ENCODE peak calls at places on chromosomes 1 and 21, in five cellular contexts. K is heart left ventricle, T is IMR-90, L is A549, A is esophagus muscularis mucosa. Q is an unnamed sample.

GRCh38 chr1:9166289-9167235 is 37.7 kb upstream of the GPR157 start:
- DNase-seq in K (no peak), T (peak; percentile 89), L (no peak), A (no peak), Q (no peak)

GRCh38 chr1:55081905-55082296 is 42.6 kb downstream of the PCSK9 start:
- DNase-seq in K (no peak), T (peak; percentile 33), L (no peak), A (no peak), Q (no peak)

GRCh38 chr1:100538935-100539835 is 1.2 kb downstream of the GPR88 start:
- DNase-seq in K (peak; percentile 31), T (peak; percentile 3), L (peak; percentile 7), A (no peak), Q (no peak)

GRCh38 chr1:19457555-19457954 is 27.8 kb downstream of the CAPZB start:
- DNase-seq in K (no peak), T (no peak), L (no peak), A (no peak), Q (no peak)

GRCh38 chr1:4416189-4416588 is 238.2 kb upstream of the AJAP1 start:
- DNase-seq in K (peak; percentile 39), T (no peak), L (no peak), A (no peak), Q (no peak)

GRCh38 chr1:13968361-13968760 is 268.4 kb downstream of the PRDM2 start:
- DNase-seq in K (no peak), T (no peak), L (no peak), A (no peak), Q (no peak)

GRCh38 chr1:16612332-16613172 is 812 bp downstream of the NBPF1 start:
- DNase-seq in K (peak; percentile 59), T (peak; percentile 91), L (peak; percentile 62), A (peak; percentile 99), Q (peak; percentile 47)

GRCh38 chr1:40663324-40664166 is 1.9 kb downstream of the RIMS3 start:
- DNase-seq in K (no peak), T (no peak), L (no peak), A (no peak), Q (no peak)

GRCh38 chr1:5877683-5878530 is 114.3 kb downstream of the NPHP4 start:
- DNase-seq in K (peak; percentile 6), T (no peak), L (no peak), A (no peak), Q (no peak)

GRCh38 chr1:61097326-61097725 is 15.0 kb downstream of the NFIA start:
- DNase-seq in K (no peak), T (peak; percentile 67), L (no peak), A (no peak), Q (no peak)

GRCh38 chr1:170114916-170115315 is 30.8 kb upstream of the NTMT2 start:
- DNase-seq in K (no peak), T (peak; percentile 51), L (no peak), A (no peak), Q (no peak)

GRCh38 chr1:99250724-99251123 is 13.6 kb upstream of the PLPPR4 start:
- DNase-seq in K (no peak), T (no peak), L (no peak), A (no peak), Q (no peak)

GRCh38 chr1:247453997-247454396 is 3.9 kb downstream of the OR2B11 start:
- DNase-seq in K (no peak), T (no peak), L (no peak), A (peak; percentile 75), Q (no peak)

GRCh38 chr1:5810553-5811270 is 181.5 kb downstream of the NPHP4 start:
- DNase-seq in K (no peak), T (no peak), L (no peak), A (no peak), Q (no peak)

GRCh38 chr1:189616893-189617292 is 860.8 kb downstream of the BRINP3 start:
- DNase-seq in K (no peak), T (peak; percentile 37), L (peak; percentile 79), A (no peak), Q (no peak)

GRCh38 chr1:228249508-228250305 is 41.9 kb downstream of the OBSCN start:
- DNase-seq in K (no peak), T (no peak), L (no peak), A (peak; percentile 77), Q (no peak)

GRCh38 chr1:67441183-67441582 is 11.0 kb upstream of the SERBP1 start:
- DNase-seq in K (peak; percentile 42), T (peak; percentile 61), L (no peak), A (no peak), Q (no peak)

GRCh38 chr1:35901235-35901634 is 18.2 kb downstream of the AGO1 start:
- DNase-seq in K (no peak), T (no peak), L (no peak), A (no peak), Q (no peak)

GRCh38 chr1:229059671-229060079 is 211.2 kb upstream of the RAB4A start:
- DNase-seq in K (peak; percentile 59), T (peak; percentile 4), L (no peak), A (no peak), Q (no peak)

GRCh38 chr21:38440746-38441145 is 57.5 kb downstream of the ERG start:
- DNase-seq in K (no peak), T (peak; percentile 80), L (peak; percentile 43), A (no peak), Q (peak; percentile 51)

GRCh38 chr1:101238041-101238515 is 1.3 kb downstream of the S1PR1 start:
- DNase-seq in K (no peak), T (no peak), L (no peak), A (no peak), Q (no peak)

GRCh38 chr1:230517786-230518185 is 91.7 kb upstream of the PGBD5 start:
- DNase-seq in K (no peak), T (no peak), L (no peak), A (peak; percentile 39), Q (no peak)

GRCh38 chr1:172971241-172971640 is 79.5 kb downstream of the TNFSF18 start:
- DNase-seq in K (no peak), T (no peak), L (no peak), A (no peak), Q (no peak)

GRCh38 chr1:156401681-156402081 is 32.7 kb downstream of the RHBG start:
- DNase-seq in K (no peak), T (no peak), L (no peak), A (no peak), Q (no peak)

GRCh38 chr1:217484881-217485280 is 146.0 kb downstream of the GPATCH2 start:
- DNase-seq in K (no peak), T (no peak), L (no peak), A (no peak), Q (no peak)

GRCh38 chr1:240280560-240281322 is 189.1 kb downstream of the FMN2 start:
- DNase-seq in K (no peak), T (peak; percentile 45), L (no peak), A (no peak), Q (no peak)

GRCh38 chr1:53734650-53735211 is 4.2 kb downstream of the GLIS1 start:
- DNase-seq in K (no peak), T (peak; percentile 94), L (no peak), A (no peak), Q (no peak)

GRCh38 chr1:202155478-202156021 is 4.9 kb downstream of the PTPN7 start:
- DNase-seq in K (no peak), T (peak; percentile 8), L (peak; percentile 78), A (no peak), Q (no peak)

DNA sequence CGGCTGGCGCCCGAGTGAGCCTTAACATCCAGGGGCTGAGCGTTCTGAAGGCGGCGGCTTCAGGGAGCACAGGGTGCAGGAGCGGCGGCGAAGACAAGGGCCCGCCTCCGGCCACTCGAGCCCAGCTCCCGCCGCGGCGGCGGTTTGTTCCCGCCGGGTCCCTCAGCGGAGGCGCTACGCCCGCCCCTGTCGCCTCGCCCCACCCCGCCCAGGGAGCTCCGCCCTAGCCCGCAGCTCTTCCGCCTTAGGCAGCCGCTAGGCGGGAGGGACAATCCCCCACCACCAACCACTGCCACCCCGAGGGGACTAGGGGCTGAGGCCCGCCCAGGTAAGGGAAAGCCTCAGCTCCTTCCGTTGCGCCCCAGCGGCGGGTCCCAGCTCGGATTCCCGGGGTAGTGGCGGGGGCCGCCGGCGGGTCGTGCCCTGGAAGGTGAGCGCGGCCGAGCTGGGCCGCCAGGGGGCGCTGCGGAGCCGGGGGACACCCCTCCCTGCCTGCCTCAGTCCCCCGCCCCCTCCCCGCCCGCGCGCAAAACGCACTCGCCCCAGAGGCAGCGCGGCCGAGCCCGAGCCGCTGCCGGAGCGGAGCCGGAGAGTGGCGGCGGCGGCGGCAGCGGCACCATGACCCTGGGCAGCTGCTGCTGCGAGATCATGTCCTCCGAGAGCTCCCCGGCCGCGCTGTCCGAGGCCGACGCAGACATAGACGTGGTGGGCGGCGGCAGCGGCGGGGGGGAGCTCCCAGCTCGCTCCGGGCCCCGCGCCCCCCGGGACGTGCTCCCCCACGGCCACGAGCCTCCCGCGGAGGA is at the start of gene FOXD2:
- DNase-seq in K (peak; percentile 83), T (peak; percentile 66), L (peak; percentile 84), A (peak; percentile 94), Q (peak; percentile 87)
- TF ChIP-seq POLR2A in K (no peak), T (peak; percentile 37), L (peak; percentile 58), A (no peak), Q (peak; percentile 78)

DNA sequence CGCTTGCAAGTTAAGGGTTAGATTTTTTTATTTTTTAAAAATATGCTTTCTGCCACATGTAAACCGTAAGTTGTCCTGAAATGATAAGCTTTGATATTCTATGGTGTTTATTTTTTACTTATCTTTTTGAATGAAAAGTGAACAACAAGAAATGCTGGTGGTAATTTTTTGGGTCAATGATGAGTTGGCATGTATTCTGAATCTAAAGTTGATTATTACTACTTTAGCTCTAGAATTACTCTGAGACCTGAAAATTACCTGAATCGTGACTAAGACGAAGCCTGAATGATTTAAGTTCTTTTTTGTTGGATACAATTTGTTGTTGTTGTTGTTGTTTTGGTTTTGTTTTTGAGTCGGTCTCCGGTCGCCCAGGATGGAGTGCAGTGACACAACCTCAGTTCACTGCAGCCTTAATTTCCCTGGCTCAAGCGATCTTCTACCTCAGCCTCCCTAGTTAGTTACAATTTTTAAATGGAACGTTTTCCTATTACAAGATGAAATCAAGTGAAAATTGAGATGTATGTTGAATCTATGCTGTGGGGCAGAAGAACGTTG is 922 bp downstream of the RABGGTB start:
- DNase-seq in K (no peak), T (no peak), L (no peak), A (no peak), Q (no peak)
- TF ChIP-seq POLR2A in K (no peak), T (no peak), L (no peak), A (no peak), Q (no peak)

GRCh38 chr1:22749919-22750670 is 39.5 kb downstream of the EPHB2 start:
- DNase-seq in K (no peak), T (peak; percentile 98), L (peak; percentile 88), A (peak; percentile 93), Q (peak; percentile 65)
- TF ChIP-seq POLR2A in K (no peak), T (peak; percentile 67), L (no peak), A (no peak), Q (no peak)

DNA sequence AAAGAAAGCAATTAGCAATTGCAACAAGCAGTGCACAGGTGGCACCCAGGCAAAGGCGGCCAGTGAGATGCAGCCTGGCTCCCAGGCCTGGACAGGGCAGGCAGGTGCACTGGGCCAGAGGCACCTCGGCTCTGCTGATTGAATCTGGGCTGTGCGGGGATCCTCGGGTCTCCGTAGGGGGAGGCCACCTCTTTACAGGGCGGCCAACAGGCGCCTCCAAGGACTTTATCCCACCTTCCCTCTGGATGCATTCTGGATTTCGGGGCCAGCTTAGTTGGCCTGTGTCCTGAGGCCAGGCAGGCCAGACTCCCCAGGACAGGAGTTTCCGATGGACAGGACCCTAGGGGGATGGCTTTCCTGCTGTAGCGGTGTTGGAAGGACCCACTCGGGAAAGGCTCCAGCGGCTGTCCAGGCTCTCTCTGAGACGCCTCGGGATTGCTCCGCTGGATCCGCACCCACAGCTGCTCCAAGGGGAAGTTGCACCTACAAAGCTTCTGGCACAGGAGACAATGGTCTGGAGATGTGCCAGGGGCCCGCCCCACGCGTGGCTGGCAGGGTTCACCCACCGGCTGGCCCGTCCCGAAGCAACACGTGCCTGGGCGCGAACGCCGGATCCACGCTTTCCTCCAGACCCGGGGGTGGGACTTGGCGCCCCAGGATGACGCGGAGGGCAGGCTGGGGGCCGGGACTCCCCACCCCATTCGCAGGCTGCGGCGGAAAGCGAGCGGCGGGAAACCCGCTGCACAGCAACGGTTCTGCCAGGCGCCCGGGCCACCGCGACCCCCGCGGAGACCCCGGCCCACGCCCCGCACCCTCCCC is 810 bp downstream of the SLC19A1 start:
- DNase-seq in K (peak; percentile 82), T (peak; percentile 33), L (peak; percentile 52), A (no peak), Q (peak; percentile 99)
- TF ChIP-seq POLR2A in K (no peak), T (no peak), L (peak; percentile 41), A (no peak), Q (peak; percentile 28)